ENCODE peak calls at places on chromosomes 1 and 21, in four cellular contexts. One of them, this sample, is unnamed.

GRCh38 chr1:90850925-90851710 is 134.0 kb upstream of the BARHL2 start:
- DNase-seq in WTC11: peak; percentile 80
- DNase-seq in HEK293T: peak; percentile 96
- DNase-seq in K562: peak; percentile 90
- DNase-seq in this sample: peak; percentile 50

GRCh38 chr1:154759196-154759595 is 110.9 kb downstream of the KCNN3 start:
- DNase-seq in WTC11: no peak
- DNase-seq in HEK293T: no peak
- DNase-seq in K562: no peak
- DNase-seq in this sample: no peak

GRCh38 chr1:240394353-240394752 is 217.6 kb downstream of the GREM2 start:
- DNase-seq in WTC11: no peak
- DNase-seq in HEK293T: no peak
- DNase-seq in K562: no peak
- DNase-seq in this sample: no peak

GRCh38 chr1:110300412-110300811 is 38.8 kb upstream of the RBM15 start:
- DNase-seq in WTC11: no peak
- DNase-seq in HEK293T: no peak
- DNase-seq in K562: no peak
- DNase-seq in this sample: no peak

GRCh38 chr21:35658242-35658641 is 402.1 kb downstream of the SETD4 start:
- DNase-seq in WTC11: no peak
- DNase-seq in HEK293T: no peak
- DNase-seq in K562: no peak
- DNase-seq in this sample: no peak

GRCh38 chr1:92754000-92754787 is 30.7 kb downstream of the EVI5 start:
- DNase-seq in WTC11: no peak
- DNase-seq in HEK293T: no peak
- DNase-seq in K562: no peak
- DNase-seq in this sample: no peak

GRCh38 chr1:1779691-1780597 is 1.7 kb upstream of the NADK start:
- DNase-seq in WTC11: peak; percentile 66
- DNase-seq in HEK293T: no peak
- DNase-seq in K562: peak; percentile 77
- DNase-seq in this sample: no peak

GRCh38 chr1:230832466-230832865 is 35.9 kb downstream of the C1orf198 start:
- DNase-seq in WTC11: no peak
- DNase-seq in HEK293T: no peak
- DNase-seq in K562: no peak
- DNase-seq in this sample: no peak

GRCh38 chr1:33281554-33282303 is 25.4 kb downstream of the ZNF362 start:
- DNase-seq in WTC11: no peak
- DNase-seq in HEK293T: no peak
- DNase-seq in K562: no peak
- DNase-seq in this sample: no peak

GRCh38 chr1:53369034-53369750 is 41.3 kb upstream of the LRP8 start:
- DNase-seq in WTC11: no peak
- DNase-seq in HEK293T: no peak
- DNase-seq in K562: no peak
- DNase-seq in this sample: no peak

GRCh38 chr1:39671433-39671792 is 494 bp downstream of the NT5C1A start:
- DNase-seq in WTC11: peak; percentile 53
- DNase-seq in HEK293T: peak; percentile 39
- DNase-seq in K562: no peak
- DNase-seq in this sample: no peak

GRCh38 chr1:219209578-219209977 is 35.9 kb downstream of the LYPLAL1 start:
- DNase-seq in WTC11: no peak
- DNase-seq in HEK293T: no peak
- DNase-seq in K562: no peak
- DNase-seq in this sample: no peak

DNA sequence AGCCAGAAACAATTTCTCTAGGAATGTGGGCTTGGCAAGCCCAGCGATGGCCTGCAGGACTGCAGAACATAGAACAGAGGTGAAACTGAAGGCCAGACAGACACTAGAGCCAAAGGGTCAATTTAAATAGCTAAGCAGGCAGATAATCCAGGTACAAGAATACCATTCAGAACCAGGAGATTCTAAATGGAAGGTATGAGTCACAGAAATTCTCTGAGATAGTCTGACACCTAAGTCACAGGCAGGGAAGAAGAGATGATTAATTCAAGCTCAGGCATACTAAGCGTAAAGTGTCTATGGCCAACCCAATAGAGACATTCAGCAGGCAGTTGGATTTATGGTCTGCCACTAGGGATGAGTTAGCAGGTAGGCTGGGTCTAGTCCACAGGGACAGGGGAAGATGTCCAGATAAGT is 383.6 kb downstream of the LMO4 start:
- DNase-seq in WTC11: no peak
- DNase-seq in HEK293T: no peak
- DNase-seq in K562: peak; percentile 12
- DNase-seq in this sample: no peak
- TF ChIP-seq ELF4 in WTC11: no peak
- TF ChIP-seq ELF4 in HEK293T: no peak
- TF ChIP-seq ELF4 in K562: no peak
- TF ChIP-seq ELF4 in this sample: no peak

GRCh38 chr21:42444745-42445059 is 41.0 kb downstream of the UBASH3A start:
- DNase-seq in WTC11: no peak
- DNase-seq in HEK293T: no peak
- DNase-seq in K562: no peak
- DNase-seq in this sample: no peak

GRCh38 chr21:42447182-42447581 is 43.5 kb downstream of the UBASH3A start:
- DNase-seq in WTC11: no peak
- DNase-seq in HEK293T: no peak
- DNase-seq in K562: no peak
- DNase-seq in this sample: no peak

GRCh38 chr21:42447732-42448131 is 44.0 kb downstream of the UBASH3A start:
- DNase-seq in WTC11: no peak
- DNase-seq in HEK293T: no peak
- DNase-seq in K562: no peak
- DNase-seq in this sample: no peak

GRCh38 chr21:42445311-42445710 is 41.6 kb downstream of the UBASH3A start:
- DNase-seq in WTC11: no peak
- DNase-seq in HEK293T: no peak
- DNase-seq in K562: no peak
- DNase-seq in this sample: no peak

DNA sequence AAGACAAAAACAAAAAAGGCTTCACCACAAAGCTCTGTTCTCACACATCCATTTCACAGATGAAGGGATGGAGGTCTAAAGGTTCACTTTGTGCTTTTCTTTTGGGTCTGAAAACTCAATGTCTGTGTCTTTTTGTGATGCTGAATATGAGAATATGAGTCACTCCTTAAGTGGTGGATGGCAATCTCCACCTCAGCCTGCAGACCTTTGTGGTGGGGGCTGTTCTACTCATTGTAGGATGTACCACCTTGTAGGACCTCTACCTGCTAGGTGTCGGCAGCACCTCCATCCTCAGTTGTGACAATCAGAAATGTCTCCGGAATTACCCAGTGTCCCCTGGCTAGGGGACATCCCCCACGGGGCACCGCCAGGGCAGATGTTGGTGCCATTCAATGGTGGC is 42.8 kb downstream of the UBASH3A start:
- DNase-seq in WTC11: no peak
- DNase-seq in HEK293T: no peak
- DNase-seq in K562: no peak
- DNase-seq in this sample: no peak
- TF ChIP-seq ELF4 in WTC11: no peak
- TF ChIP-seq ELF4 in HEK293T: no peak
- TF ChIP-seq ELF4 in K562: no peak
- TF ChIP-seq ELF4 in this sample: no peak

DNA sequence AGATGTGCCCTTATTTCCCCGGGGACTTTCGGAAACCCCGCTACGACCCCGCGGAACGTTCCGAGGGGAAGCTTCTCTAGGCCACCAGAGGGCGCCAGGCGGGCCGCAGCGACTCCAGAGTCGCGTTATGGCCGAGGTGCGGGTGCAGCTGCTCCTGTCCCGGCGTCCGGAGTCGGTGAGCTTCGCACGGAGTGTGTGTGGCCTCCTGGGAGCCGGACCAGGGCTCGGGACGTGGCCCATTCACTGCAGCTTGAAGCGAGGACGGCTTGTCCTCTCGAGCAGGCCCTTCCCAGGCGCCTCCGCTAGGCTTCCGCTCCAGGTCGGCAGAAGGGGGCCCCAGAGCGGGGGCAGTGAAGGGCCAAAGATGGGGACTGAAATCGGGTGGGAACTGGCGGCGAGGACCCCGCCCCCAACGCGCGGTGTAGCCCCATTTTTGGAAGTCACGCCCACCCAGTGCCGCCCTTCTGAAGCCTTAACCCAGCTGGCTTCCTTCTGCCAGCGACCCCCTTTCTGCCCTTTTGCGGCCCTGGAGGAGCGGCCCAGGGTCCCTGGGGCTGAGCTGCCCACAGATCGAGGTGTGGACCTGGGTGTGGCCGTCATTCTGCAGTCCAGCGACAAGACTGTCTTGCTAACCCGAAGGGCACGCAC is at the start of gene NUDT17:
- DNase-seq in WTC11: peak; percentile 88
- DNase-seq in HEK293T: peak; percentile 94
- DNase-seq in K562: peak; percentile 88
- DNase-seq in this sample: peak; percentile 52
- TF ChIP-seq ELF4 in WTC11: no peak
- TF ChIP-seq ELF4 in HEK293T: no peak
- TF ChIP-seq ELF4 in K562: no peak
- TF ChIP-seq ELF4 in this sample: no peak

DNA sequence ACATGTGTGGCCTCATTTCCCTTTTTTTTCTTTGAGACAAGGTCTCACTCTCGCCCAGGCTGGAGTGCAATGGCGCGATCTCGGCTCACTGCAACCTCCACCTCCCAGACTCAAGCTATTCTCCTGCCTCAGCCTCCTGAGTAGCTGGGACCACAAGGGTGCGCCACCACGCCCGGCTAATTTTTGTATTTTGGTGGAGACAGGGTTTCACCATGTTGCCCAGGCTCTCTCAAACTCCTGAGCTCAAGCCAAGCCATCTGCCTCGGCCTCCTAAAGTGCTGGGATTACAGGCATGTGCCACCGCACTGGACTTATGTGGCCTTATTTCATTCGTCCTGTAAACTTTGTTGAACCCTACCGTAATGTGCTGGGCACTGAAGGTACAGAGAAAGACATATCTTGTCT is 569 bp upstream of the WARS2 start:
- DNase-seq in WTC11: peak; percentile 54
- DNase-seq in HEK293T: no peak
- DNase-seq in K562: peak; percentile 81
- DNase-seq in this sample: peak; percentile 29
- TF ChIP-seq ELF4 in WTC11: no peak
- TF ChIP-seq ELF4 in HEK293T: no peak
- TF ChIP-seq ELF4 in K562: no peak
- TF ChIP-seq ELF4 in this sample: no peak

GRCh38 chr1:28259252-28259934 is at the start of gene SESN2:
- DNase-seq in WTC11: peak; percentile 100
- DNase-seq in HEK293T: peak; percentile 100
- DNase-seq in K562: peak; percentile 100
- DNase-seq in this sample: peak; percentile 95

GRCh38 chr1:28260803-28261174 is 1.5 kb downstream of the SESN2 start:
- DNase-seq in WTC11: no peak
- DNase-seq in HEK293T: no peak
- DNase-seq in K562: no peak
- DNase-seq in this sample: no peak

GRCh38 chr1:28257736-28258135 is 1.6 kb upstream of the SESN2 start:
- DNase-seq in WTC11: no peak
- DNase-seq in HEK293T: no peak
- DNase-seq in K562: no peak
- DNase-seq in this sample: no peak

GRCh38 chr1:28259935-28260802 is 851 bp downstream of the SESN2 start:
- DNase-seq in WTC11: peak; percentile 81
- DNase-seq in HEK293T: peak; percentile 78
- DNase-seq in K562: peak; percentile 77
- DNase-seq in this sample: no peak

DNA sequence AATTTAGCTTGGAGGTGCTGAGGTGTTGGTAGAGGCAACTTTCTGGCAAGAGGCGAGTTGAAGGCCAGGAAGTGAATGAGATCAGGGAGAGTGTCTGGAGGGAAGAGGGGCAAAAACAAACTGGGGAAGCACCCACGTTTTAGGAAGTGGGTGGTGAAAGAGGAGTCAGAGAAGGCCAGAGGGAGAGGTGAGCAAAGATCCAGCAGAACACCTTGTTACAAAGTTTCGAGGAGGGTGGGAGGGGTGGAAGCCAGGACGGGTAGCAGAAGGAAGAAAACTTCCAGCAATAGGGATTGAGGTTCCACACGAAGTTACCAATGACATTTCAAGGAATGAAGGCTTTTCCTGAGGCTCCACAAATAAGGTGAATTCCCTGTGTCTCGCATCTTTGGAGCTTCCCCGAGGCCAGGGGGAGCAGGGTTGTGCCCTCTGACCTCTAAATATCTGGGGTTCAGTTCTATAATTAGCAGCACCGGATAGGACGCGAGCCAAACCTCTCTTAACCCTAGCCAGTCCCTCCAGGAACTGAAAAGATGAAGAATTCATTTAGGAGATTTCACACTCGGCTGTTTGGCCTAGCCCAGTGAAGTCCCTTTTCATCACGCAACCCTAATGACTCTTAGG is 578 bp upstream of the SESN2 start:
- DNase-seq in WTC11: no peak
- DNase-seq in HEK293T: no peak
- DNase-seq in K562: peak; percentile 49
- DNase-seq in this sample: no peak
- TF ChIP-seq ELF4 in WTC11: no peak
- TF ChIP-seq ELF4 in HEK293T: no peak
- TF ChIP-seq ELF4 in K562: peak; percentile 7
- TF ChIP-seq ELF4 in this sample: no peak

This sample was measured in HepG2.